ENCODE peak calls at places on chromosomes 4 and X, in four cellular contexts. T, L, H and E are unnamed samples.
A peak's percentile ranks its signal among the peaks of the same experiment; 100 is the strongest.

GRCh38 chrX:72111011-72111708 is 20.6 kb downstream of the RTL5 start:
- DNase-seq in L (peak; percentile 36), H (no peak), T (no peak), E (no peak)

GRCh38 chr4:88957570-88957969 is 99.4 kb downstream of the FAM13A start:
- DNase-seq in L (no peak), T (no peak), H (no peak), E (no peak)

GRCh38 chr4:116015549-116015948 is 902.1 kb upstream of the NDST4 start:
- DNase-seq in H (no peak), L (no peak), T (no peak), E (no peak)

GRCh38 chr4:93319011-93319410 is 509.5 kb upstream of the ATOH1 start:
- DNase-seq in H (no peak), T (no peak), L (no peak), E (no peak)

GRCh38 chr4:28518781-28519180 is 1658.1 kb downstream of the STIM2 start:
- DNase-seq in T (no peak), H (no peak), L (peak; percentile 56), E (no peak)

GRCh38 chr4:100061835-100062234 is 111.8 kb upstream of the H2AZ1 start:
- DNase-seq in T (no peak), H (no peak), L (no peak), E (no peak)

GRCh38 chr4:135277980-135278315 is 1076.4 kb upstream of the PABPC4L start:
- DNase-seq in L (no peak), H (no peak), T (no peak), E (no peak)

GRCh38 chr4:119093042-119093827 is 42.4 kb upstream of the MYOZ2 start:
- DNase-seq in T (no peak), H (no peak), L (no peak), E (peak; percentile 58)

GRCh38 chrX:15877380-15877779 is 22.8 kb upstream of the AP1S2 start:
- DNase-seq in T (no peak), H (no peak), L (peak; percentile 49), E (no peak)

GRCh38 chr4:71460368-71460767 is 121.5 kb downstream of the SLC4A4 start:
- DNase-seq in L (no peak), H (peak; percentile 62), T (no peak), E (no peak)

GRCh38 chr4:24195976-24196736 is 306.3 kb upstream of the PPARGC1A start:
- DNase-seq in T (no peak), H (no peak), L (no peak), E (peak; percentile 18)

GRCh38 chr4:75180790-75181776 is 248.2 kb downstream of the PARM1 start:
- DNase-seq in H (no peak), L (peak; percentile 24), T (no peak), E (peak; percentile 58)

GRCh38 chrX:2404816-2405215 is 96.0 kb downstream of the DHRSX start:
- DNase-seq in T (no peak), H (no peak), L (no peak), E (no peak)

GRCh38 chr4:180398564-180398963 is 1844.6 kb upstream of the TENM3 start:
- DNase-seq in L (no peak), H (no peak), T (no peak), E (no peak)

GRCh38 chr4:38237139-38237538 is 276.9 kb downstream of the PTTG2 start:
- DNase-seq in T (no peak), H (no peak), L (peak; percentile 83), E (no peak)

GRCh38 chr4:152462715-152463114 is 73.2 kb downstream of the FBXW7 start:
- DNase-seq in H (no peak), T (no peak), L (peak; percentile 4), E (no peak)

GRCh38 chr4:574346-575161 is 1.5 kb downstream of the TMEM271 start:
- DNase-seq in T (no peak), L (no peak), H (no peak), E (no peak)

GRCh38 chr4:85825937-85826678 is 351.2 kb downstream of the ARHGAP24 start:
- DNase-seq in L (peak; percentile 79), T (peak; percentile 11), H (peak; percentile 57), E (peak; percentile 39)

GRCh38 chr4:169098054-169098896 is 88.2 kb upstream of the CBR4 start:
- DNase-seq in L (peak; percentile 36), H (no peak), T (no peak), E (no peak)

GRCh38 chrX:85326234-85327059 is 53.0 kb downstream of the POF1B start:
- DNase-seq in T (no peak), H (no peak), L (no peak), E (no peak)